ENCODE peak calls at places on chromosomes 4 and X, in ten cellular contexts. One of them, this sample, is unnamed.

GRCh38 chrX:258291-259040 is 22.7 kb upstream of the PLCXD1 start:
- DNase-seq in fibroblast of lung: no peak
- DNase-seq in osteoblast: peak
- DNase-seq in left ventricle myocardium inferior: no peak
- DNase-seq in tibial nerve: no peak
- DNase-seq in small intestine: no peak
- DNase-seq in left lung: no peak
- DNase-seq in WERI-Rb-1: peak
- DNase-seq in astrocyte of the cerebellum: no peak
- DNase-seq in heart left ventricle: no peak
- DNase-seq in this sample: no peak

GRCh38 chrX:9611436-9612145 is 146.7 kb downstream of the TBL1X start:
- DNase-seq in fibroblast of lung: no peak
- DNase-seq in osteoblast: no peak
- DNase-seq in left ventricle myocardium inferior: no peak
- DNase-seq in tibial nerve: no peak
- DNase-seq in small intestine: no peak
- DNase-seq in left lung: no peak
- DNase-seq in WERI-Rb-1: peak
- DNase-seq in astrocyte of the cerebellum: no peak
- DNase-seq in heart left ventricle: no peak
- DNase-seq in this sample: no peak

GRCh38 chrX:69024931-69025330 is 140.3 kb downstream of the PJA1 start:
- DNase-seq in fibroblast of lung: peak
- DNase-seq in osteoblast: peak
- DNase-seq in left ventricle myocardium inferior: peak
- DNase-seq in tibial nerve: peak
- DNase-seq in small intestine: peak
- DNase-seq in left lung: peak
- DNase-seq in WERI-Rb-1: no peak
- DNase-seq in astrocyte of the cerebellum: peak
- DNase-seq in heart left ventricle: peak
- DNase-seq in this sample: no peak

GRCh38 chr4:1137850-1138249 is 24.5 kb upstream of the RNF212 start:
- DNase-seq in fibroblast of lung: no peak
- DNase-seq in osteoblast: no peak
- DNase-seq in left ventricle myocardium inferior: no peak
- DNase-seq in tibial nerve: no peak
- DNase-seq in small intestine: peak
- DNase-seq in left lung: no peak
- DNase-seq in WERI-Rb-1: no peak
- DNase-seq in astrocyte of the cerebellum: no peak
- DNase-seq in heart left ventricle: no peak
- DNase-seq in this sample: no peak

GRCh38 chr4:151736367-151736766 is 24.4 kb downstream of the GATB start:
- DNase-seq in fibroblast of lung: no peak
- DNase-seq in osteoblast: no peak
- DNase-seq in left ventricle myocardium inferior: no peak
- DNase-seq in tibial nerve: no peak
- DNase-seq in small intestine: no peak
- DNase-seq in left lung: no peak
- DNase-seq in WERI-Rb-1: no peak
- DNase-seq in astrocyte of the cerebellum: no peak
- DNase-seq in heart left ventricle: no peak
- DNase-seq in this sample: no peak

GRCh38 chr4:136927172-136927571 is 605.1 kb downstream of the PCDH18 start:
- DNase-seq in fibroblast of lung: peak
- DNase-seq in osteoblast: no peak
- DNase-seq in left ventricle myocardium inferior: no peak
- DNase-seq in tibial nerve: no peak
- DNase-seq in small intestine: no peak
- DNase-seq in left lung: no peak
- DNase-seq in WERI-Rb-1: no peak
- DNase-seq in astrocyte of the cerebellum: peak
- DNase-seq in heart left ventricle: no peak
- DNase-seq in this sample: peak

GRCh38 chr4:22969314-22969896 is 276.7 kb downstream of the GBA3 start:
- DNase-seq in fibroblast of lung: peak
- DNase-seq in osteoblast: peak
- DNase-seq in left ventricle myocardium inferior: no peak
- DNase-seq in tibial nerve: no peak
- DNase-seq in small intestine: peak
- DNase-seq in left lung: no peak
- DNase-seq in WERI-Rb-1: no peak
- DNase-seq in astrocyte of the cerebellum: peak
- DNase-seq in heart left ventricle: no peak
- DNase-seq in this sample: peak

GRCh38 chr4:151604238-151604637 is 156.6 kb downstream of the GATB start:
- DNase-seq in fibroblast of lung: peak
- DNase-seq in osteoblast: no peak
- DNase-seq in left ventricle myocardium inferior: no peak
- DNase-seq in tibial nerve: no peak
- DNase-seq in small intestine: peak
- DNase-seq in left lung: no peak
- DNase-seq in WERI-Rb-1: no peak
- DNase-seq in astrocyte of the cerebellum: peak
- DNase-seq in heart left ventricle: no peak
- DNase-seq in this sample: peak

GRCh38 chr4:145609494-145610427 is 9.4 kb upstream of the MMAA start:
- DNase-seq in fibroblast of lung: peak
- DNase-seq in osteoblast: no peak
- DNase-seq in left ventricle myocardium inferior: peak
- DNase-seq in tibial nerve: peak
- DNase-seq in small intestine: peak
- DNase-seq in left lung: no peak
- DNase-seq in WERI-Rb-1: peak
- DNase-seq in astrocyte of the cerebellum: peak
- DNase-seq in heart left ventricle: no peak
- DNase-seq in this sample: no peak

GRCh38 chr4:104571341-104571740 is 76.6 kb upstream of the CXXC4 start:
- DNase-seq in fibroblast of lung: peak
- DNase-seq in osteoblast: no peak
- DNase-seq in left ventricle myocardium inferior: no peak
- DNase-seq in tibial nerve: no peak
- DNase-seq in small intestine: no peak
- DNase-seq in left lung: no peak
- DNase-seq in WERI-Rb-1: no peak
- DNase-seq in astrocyte of the cerebellum: peak
- DNase-seq in heart left ventricle: no peak
- DNase-seq in this sample: no peak

GRCh38 chr4:13521047-13521446 is 23.3 kb downstream of the NKX3-2 start:
- DNase-seq in fibroblast of lung: no peak
- DNase-seq in osteoblast: no peak
- DNase-seq in left ventricle myocardium inferior: no peak
- DNase-seq in tibial nerve: no peak
- DNase-seq in small intestine: no peak
- DNase-seq in left lung: no peak
- DNase-seq in WERI-Rb-1: no peak
- DNase-seq in astrocyte of the cerebellum: no peak
- DNase-seq in heart left ventricle: no peak
- DNase-seq in this sample: no peak

GRCh38 chr4:145345401-145345800 is 136.3 kb upstream of the SMAD1 start:
- DNase-seq in fibroblast of lung: peak
- DNase-seq in osteoblast: peak
- DNase-seq in left ventricle myocardium inferior: no peak
- DNase-seq in tibial nerve: no peak
- DNase-seq in small intestine: no peak
- DNase-seq in left lung: no peak
- DNase-seq in WERI-Rb-1: no peak
- DNase-seq in astrocyte of the cerebellum: peak
- DNase-seq in heart left ventricle: no peak
- DNase-seq in this sample: no peak

GRCh38 chr4:85860066-85860465 is 385.1 kb downstream of the ARHGAP24 start:
- DNase-seq in fibroblast of lung: peak
- DNase-seq in osteoblast: peak
- DNase-seq in left ventricle myocardium inferior: no peak
- DNase-seq in tibial nerve: no peak
- DNase-seq in small intestine: no peak
- DNase-seq in left lung: no peak
- DNase-seq in WERI-Rb-1: no peak
- DNase-seq in astrocyte of the cerebellum: no peak
- DNase-seq in heart left ventricle: no peak
- DNase-seq in this sample: peak

GRCh38 chr4:18075823-18076433 is 54.4 kb upstream of the LCORL start:
- DNase-seq in fibroblast of lung: no peak
- DNase-seq in osteoblast: peak
- DNase-seq in left ventricle myocardium inferior: peak
- DNase-seq in tibial nerve: no peak
- DNase-seq in small intestine: peak
- DNase-seq in left lung: peak
- DNase-seq in WERI-Rb-1: peak
- DNase-seq in astrocyte of the cerebellum: no peak
- DNase-seq in heart left ventricle: peak
- DNase-seq in this sample: no peak

GRCh38 chr4:146522098-146522861 is 540 bp upstream of the SLC10A7 start:
- DNase-seq in fibroblast of lung: peak
- DNase-seq in osteoblast: peak
- DNase-seq in left ventricle myocardium inferior: peak
- DNase-seq in tibial nerve: peak
- DNase-seq in small intestine: peak
- DNase-seq in left lung: peak
- DNase-seq in WERI-Rb-1: peak
- DNase-seq in astrocyte of the cerebellum: peak
- DNase-seq in heart left ventricle: peak
- DNase-seq in this sample: peak

GRCh38 chr4:2914220-2915126 is 48.7 kb downstream of the NOP14 start:
- DNase-seq in fibroblast of lung: no peak
- DNase-seq in osteoblast: peak
- DNase-seq in left ventricle myocardium inferior: no peak
- DNase-seq in tibial nerve: no peak
- DNase-seq in small intestine: no peak
- DNase-seq in left lung: no peak
- DNase-seq in WERI-Rb-1: no peak
- DNase-seq in astrocyte of the cerebellum: no peak
- DNase-seq in heart left ventricle: peak
- DNase-seq in this sample: no peak

GRCh38 chr4:44017422-44017739 is 431.2 kb downstream of the KCTD8 start:
- DNase-seq in fibroblast of lung: no peak
- DNase-seq in osteoblast: no peak
- DNase-seq in left ventricle myocardium inferior: no peak
- DNase-seq in tibial nerve: no peak
- DNase-seq in small intestine: no peak
- DNase-seq in left lung: no peak
- DNase-seq in WERI-Rb-1: no peak
- DNase-seq in astrocyte of the cerebellum: no peak
- DNase-seq in heart left ventricle: no peak
- DNase-seq in this sample: no peak
- H3K4me3 ChIP-seq in fibroblast of lung: no peak
- H3K4me3 ChIP-seq in osteoblast: no peak
- H3K4me3 ChIP-seq in left ventricle myocardium inferior: no peak
- H3K4me3 ChIP-seq in tibial nerve: no peak
- H3K4me3 ChIP-seq in small intestine: no peak
- H3K4me3 ChIP-seq in left lung: no peak
- H3K4me3 ChIP-seq in WERI-Rb-1: no peak
- H3K4me3 ChIP-seq in astrocyte of the cerebellum: no peak
- H3K4me3 ChIP-seq in heart left ventricle: no peak
- H3K4me3 ChIP-seq in this sample: no peak

DNA sequence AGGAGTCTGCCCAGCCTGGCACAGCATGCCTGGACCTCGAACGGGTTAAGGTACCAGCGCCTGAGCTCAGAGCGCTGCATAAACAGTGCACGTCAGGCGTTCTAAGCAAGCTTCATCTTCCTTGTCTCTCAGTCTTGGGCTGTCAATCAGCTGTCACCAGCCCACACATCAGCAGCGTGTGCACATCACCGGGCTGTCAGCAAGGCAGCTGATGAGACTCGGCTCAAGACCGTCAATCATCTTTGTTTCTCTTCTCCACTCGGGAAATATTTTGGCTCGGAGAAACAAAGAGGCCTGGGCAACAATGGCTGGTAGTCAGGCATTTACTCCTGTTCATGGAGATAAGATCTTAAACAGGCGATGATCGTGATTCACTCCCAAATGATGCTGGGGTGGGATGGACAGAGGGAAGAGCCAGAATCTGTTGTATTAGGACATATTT is 141.3 kb downstream of the LDB2 start:
- DNase-seq in fibroblast of lung: peak
- DNase-seq in osteoblast: peak
- DNase-seq in left ventricle myocardium inferior: no peak
- DNase-seq in tibial nerve: no peak
- DNase-seq in small intestine: no peak
- DNase-seq in left lung: no peak
- DNase-seq in WERI-Rb-1: no peak
- DNase-seq in astrocyte of the cerebellum: no peak
- DNase-seq in heart left ventricle: no peak
- DNase-seq in this sample: no peak
- H3K4me3 ChIP-seq in fibroblast of lung: no peak
- H3K4me3 ChIP-seq in osteoblast: no peak
- H3K4me3 ChIP-seq in left ventricle myocardium inferior: no peak
- H3K4me3 ChIP-seq in tibial nerve: no peak
- H3K4me3 ChIP-seq in small intestine: no peak
- H3K4me3 ChIP-seq in left lung: no peak
- H3K4me3 ChIP-seq in WERI-Rb-1: no peak
- H3K4me3 ChIP-seq in astrocyte of the cerebellum: no peak
- H3K4me3 ChIP-seq in heart left ventricle: no peak
- H3K4me3 ChIP-seq in this sample: no peak

DNA sequence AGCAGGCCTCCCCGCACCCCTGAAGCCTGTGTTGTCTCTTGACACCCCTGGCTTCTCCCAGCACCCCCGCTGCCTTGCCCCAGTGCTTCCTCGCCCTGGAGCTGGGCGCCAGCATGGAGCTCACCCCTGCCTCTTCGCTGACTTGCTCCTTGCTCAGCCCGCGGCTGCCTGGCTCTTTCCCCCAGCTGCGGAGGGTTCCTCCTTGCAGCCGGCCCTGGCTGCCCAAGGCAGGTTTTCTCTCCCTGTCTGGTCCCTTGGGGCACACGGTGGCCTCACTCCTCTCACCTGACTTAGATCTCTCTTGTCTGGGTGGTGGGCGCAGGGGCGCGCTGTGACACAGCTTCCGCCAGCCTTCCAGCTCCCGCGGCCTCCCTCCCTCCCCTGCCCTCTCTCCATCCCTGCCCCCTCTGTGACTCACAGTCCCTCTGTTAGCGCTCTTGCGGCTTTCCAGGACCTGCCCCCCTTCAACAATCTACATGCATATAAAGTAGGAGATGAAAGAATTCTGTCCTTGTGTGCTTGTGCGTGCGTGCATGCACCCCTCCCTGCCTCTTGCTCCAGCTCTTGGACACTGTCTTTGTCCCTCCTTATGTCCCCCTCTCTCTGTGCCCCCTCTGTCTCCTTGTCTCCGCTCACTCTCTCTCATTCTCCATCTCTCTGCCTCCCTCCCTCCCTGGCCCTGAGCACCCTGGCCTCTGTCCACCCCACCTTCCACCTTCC is 2.2 kb downstream of the PLXNB3 start:
- DNase-seq in fibroblast of lung: peak
- DNase-seq in osteoblast: peak
- DNase-seq in left ventricle myocardium inferior: no peak
- DNase-seq in tibial nerve: no peak
- DNase-seq in small intestine: no peak
- DNase-seq in left lung: peak
- DNase-seq in WERI-Rb-1: peak
- DNase-seq in astrocyte of the cerebellum: peak
- DNase-seq in heart left ventricle: peak
- DNase-seq in this sample: peak
- H3K4me3 ChIP-seq in fibroblast of lung: no peak
- H3K4me3 ChIP-seq in osteoblast: peak
- H3K4me3 ChIP-seq in left ventricle myocardium inferior: peak
- H3K4me3 ChIP-seq in tibial nerve: peak
- H3K4me3 ChIP-seq in small intestine: no peak
- H3K4me3 ChIP-seq in left lung: no peak
- H3K4me3 ChIP-seq in WERI-Rb-1: no peak
- H3K4me3 ChIP-seq in astrocyte of the cerebellum: peak
- H3K4me3 ChIP-seq in heart left ventricle: no peak
- H3K4me3 ChIP-seq in this sample: peak

GRCh38 chrX:140765043-140765784 is 55.7 kb downstream of the LINC00632 start:
- DNase-seq in fibroblast of lung: peak
- DNase-seq in osteoblast: no peak
- DNase-seq in left ventricle myocardium inferior: no peak
- DNase-seq in tibial nerve: no peak
- DNase-seq in small intestine: no peak
- DNase-seq in left lung: no peak
- DNase-seq in WERI-Rb-1: no peak
- DNase-seq in astrocyte of the cerebellum: peak
- DNase-seq in heart left ventricle: no peak
- DNase-seq in this sample: no peak
- H3K4me3 ChIP-seq in fibroblast of lung: peak
- H3K4me3 ChIP-seq in osteoblast: peak
- H3K4me3 ChIP-seq in left ventricle myocardium inferior: peak
- H3K4me3 ChIP-seq in tibial nerve: peak
- H3K4me3 ChIP-seq in small intestine: no peak
- H3K4me3 ChIP-seq in left lung: peak
- H3K4me3 ChIP-seq in WERI-Rb-1: no peak
- H3K4me3 ChIP-seq in astrocyte of the cerebellum: peak
- H3K4me3 ChIP-seq in heart left ventricle: peak
- H3K4me3 ChIP-seq in this sample: peak

This sample was measured in skeletal muscle cell.